ENCODE peak calls at places on chromosomes 6 and 20, in four cellular contexts. B, G, F and W are unnamed samples.

GRCh38 chr6:90131614-90132423 is 164.8 kb downstream of the BACH2 start:
- DNase-seq in B (no peak), G (no peak), F (peak), W (no peak)

GRCh38 chr20:51013577-51014330 is 9.2 kb downstream of the KCNG1 start:
- DNase-seq in G (no peak), F (no peak), B (no peak), W (no peak)

GRCh38 chr6:29875257-29875656 is 47.6 kb downstream of the HLA-G start:
- DNase-seq in G (no peak), F (no peak), B (no peak), W (no peak)

GRCh38 chr20:20021835-20022234 is 4.7 kb downstream of the NAA20 start:
- DNase-seq in G (no peak), B (no peak), F (no peak), W (no peak)

GRCh38 chr6:39803872-39804271 is 11.7 kb downstream of the DAAM2 start:
- DNase-seq in F (no peak), G (no peak), B (no peak), W (no peak)

GRCh38 chr6:168366473-168366872 is 46.9 kb upstream of the DACT2 start:
- DNase-seq in F (no peak), B (no peak), G (no peak), W (no peak)

GRCh38 chr6:148857817-148858390 is 111.1 kb downstream of the UST start:
- DNase-seq in F (no peak), B (no peak), G (no peak), W (no peak)

GRCh38 chr20:62393266-62393665 is 6.4 kb downstream of the RPS21 start:
- DNase-seq in F (no peak), B (no peak), G (no peak), W (no peak)

GRCh38 chr6:87772597-87773530 is 70.8 kb upstream of the AKIRIN2 start:
- DNase-seq in G (no peak), B (no peak), F (no peak), W (no peak)

GRCh38 chr6:89559487-89559886 is 79.1 kb downstream of the LYRM2 start:
- DNase-seq in F (no peak), B (no peak), G (no peak), W (no peak)

GRCh38 chr20:63697357-63697867 is 960 bp downstream of the TNFRSF6B start:
- DNase-seq in F (no peak), G (peak), B (no peak), W (no peak)

GRCh38 chr20:17845701-17846475 is 122.7 kb downstream of the SNX5 start:
- DNase-seq in B (no peak), F (no peak), G (peak), W (no peak)

GRCh38 chr6:44034391-44034861 is 92.8 kb downstream of the MRPL14 start:
- DNase-seq in B (no peak), F (peak), G (peak), W (no peak)

GRCh38 chr20:12057778-12058177 is 140.1 kb downstream of the BTBD3 start:
- DNase-seq in F (no peak), B (no peak), G (no peak), W (no peak)